ENCODE peak calls at places on chromosomes 7 and 10, in eight cellular contexts. G, C, M, P, O, Y, B and I are unnamed samples. For H3K4me1, the result is how much of the 10 kb centered on the place peaks cover.

GRCh38 chr7:32892521-32893224 is 1.1 kb upstream of the KBTBD2 start:
- DNase-seq in G (peak), C (peak), M (peak), P (peak), O (peak), Y (peak), B (peak), I (peak)

GRCh38 chr7:33645096-33645495 is 260.2 kb upstream of the BMPER start:
- DNase-seq in G (no peak), C (no peak), M (no peak), P (no peak), O (no peak), Y (no peak), B (no peak), I (no peak)

GRCh38 chr7:37916017-37916672 is 472 bp downstream of the SFRP4 start:
- DNase-seq in G (no peak), C (no peak), M (no peak), P (no peak), O (peak), Y (peak), B (peak), I (no peak)

GRCh38 chr7:2288503-2288902 is 25.7 kb downstream of the SNX8 start:
- DNase-seq in G (no peak), C (no peak), M (no peak), P (no peak), O (no peak), Y (no peak), B (no peak), I (no peak)

GRCh38 chr7:100957832-100958421 is 8.6 kb downstream of the MUC3A start:
- DNase-seq in G (no peak), C (no peak), M (peak), P (no peak), O (no peak), Y (no peak), B (no peak), I (no peak)

GRCh38 chr10:99297033-99297432 is 32.1 kb upstream of the CNNM1 start:
- DNase-seq in G (no peak), C (no peak), M (no peak), P (no peak), O (no peak), Y (no peak), B (no peak), I (no peak)

GRCh38 chr10:46232084-46232483 is 54.7 kb upstream of the ANTXRL start:
- DNase-seq in G (peak), C (no peak), M (no peak), P (no peak), O (no peak), Y (peak), B (no peak), I (no peak)

GRCh38 chr7:131072505-131073091 is 255.1 kb upstream of the MKLN1 start:
- DNase-seq in G (no peak), C (no peak), M (peak), P (no peak), O (no peak), Y (no peak), B (no peak), I (no peak)

GRCh38 chr10:126350216-126350992 is 37.9 kb downstream of the ADAM12 start:
- DNase-seq in G (no peak), C (no peak), M (peak), P (no peak), O (no peak), Y (no peak), B (no peak), I (no peak)

GRCh38 chr7:141497391-141497790 is 53.8 kb upstream of the AGK start:
- DNase-seq in G (no peak), C (no peak), M (no peak), P (no peak), O (no peak), Y (no peak), B (no peak), I (no peak)

GRCh38 chr10:43204394-43204942 is 62.4 kb downstream of the RASGEF1A start:
- DNase-seq in G (peak), C (no peak), M (no peak), P (no peak), O (peak), Y (peak), B (no peak), I (no peak)

GRCh38 chr10:78424721-78425120 is 391.1 kb downstream of the RPS24 start:
- DNase-seq in G (peak), C (no peak), M (no peak), P (no peak), O (no peak), Y (peak), B (no peak), I (no peak)

GRCh38 chr10:87752571-87752970 is 65.5 kb downstream of the ATAD1 start:
- DNase-seq in G (no peak), C (no peak), M (peak), P (no peak), O (no peak), Y (no peak), B (no peak), I (no peak)

GRCh38 chr7:108222236-108222892 is 92.2 kb upstream of the LAMB4 start:
- DNase-seq in G (no peak), C (no peak), M (peak), P (no peak), O (no peak), Y (no peak), B (no peak), I (no peak)

GRCh38 chr7:139046143-139046542 is 10.3 kb upstream of the ZC3HAV1L start:
- DNase-seq in G (no peak), C (no peak), M (no peak), P (no peak), O (no peak), Y (no peak), B (no peak), I (no peak)

GRCh38 chr10:124827474-124827873 is 25.9 kb downstream of the ABRAXAS2 start:
- DNase-seq in G (no peak), C (no peak), M (peak), P (no peak), O (no peak), Y (no peak), B (no peak), I (no peak)

GRCh38 chr7:50477640-50478039 is 27.5 kb upstream of the FIGNL1 start:
- DNase-seq in G (no peak), C (no peak), M (no peak), P (no peak), O (no peak), Y (no peak), B (no peak), I (no peak)

GRCh38 chr10:52609601-52610240 is 162.9 kb downstream of the MBL2 start:
- DNase-seq in G (no peak), C (no peak), M (no peak), P (no peak), O (no peak), Y (no peak), B (no peak), I (no peak)

GRCh38 chr10:96646774-96647173 is 60.0 kb upstream of the TM9SF3 start:
- DNase-seq in G (no peak), C (no peak), M (no peak), P (no peak), O (no peak), Y (no peak), B (no peak), I (no peak)

GRCh38 chr7:1919539-1920265 is 249.6 kb downstream of the ELFN1 start:
- DNase-seq in G (peak), C (no peak), M (peak), P (no peak), O (peak), Y (no peak), B (peak), I (peak)

GRCh38 chr7:14377646-14378266 is 388.3 kb upstream of the ETV1 start:
- DNase-seq in G (no peak), C (no peak), M (peak), P (no peak), O (no peak), Y (no peak), B (no peak), I (no peak)

GRCh38 chr10:133275683-133276092 is 980 bp downstream of the ADAM8 start:
- DNase-seq in G (no peak), C (no peak), M (no peak), P (no peak), O (no peak), Y (no peak), B (no peak), I (peak)

GRCh38 chr7:140674899-140675701 is 2.4 kb downstream of the ADCK2 start:
- DNase-seq in G (peak), C (peak), M (peak), P (no peak), O (no peak), Y (peak), B (peak), I (no peak)

GRCh38 chr10:121337356-121337936 is 260.8 kb downstream of the FGFR2 start:
- DNase-seq in G (no peak), C (no peak), M (no peak), P (no peak), O (no peak), Y (no peak), B (no peak), I (no peak)

GRCh38 chr10:62614389-62615157 is 189.9 kb upstream of the ADO start:
- DNase-seq in G (no peak), C (no peak), M (peak), P (no peak), O (no peak), Y (no peak), B (no peak), I (no peak)

GRCh38 chr10:24467605-24468004 is 256.1 kb downstream of the ARHGAP21 start:
- DNase-seq in G (no peak), C (no peak), M (no peak), P (no peak), O (no peak), Y (no peak), B (no peak), I (no peak)

GRCh38 chr10:89348458-89348857 is 20.7 kb downstream of the IFIT3 start:
- DNase-seq in G (no peak), C (no peak), M (no peak), P (no peak), O (no peak), Y (no peak), B (no peak), I (no peak)

GRCh38 chr7:150959739-150960734 is 18.1 kb downstream of the KCNH2 start:
- DNase-seq in G (no peak), C (no peak), M (no peak), P (no peak), O (no peak), Y (no peak), B (no peak), I (peak)

GRCh38 chr10:78426181-78426580 is 392.5 kb downstream of the RPS24 start:
- DNase-seq in G (no peak), C (no peak), M (no peak), P (no peak), O (no peak), Y (no peak), B (no peak), I (no peak)

GRCh38 chr7:107318523-107319160 is 149.8 kb downstream of the HBP1 start:
- DNase-seq in G (no peak), C (no peak), M (peak), P (no peak), O (no peak), Y (no peak), B (no peak), I (no peak)

DNA sequence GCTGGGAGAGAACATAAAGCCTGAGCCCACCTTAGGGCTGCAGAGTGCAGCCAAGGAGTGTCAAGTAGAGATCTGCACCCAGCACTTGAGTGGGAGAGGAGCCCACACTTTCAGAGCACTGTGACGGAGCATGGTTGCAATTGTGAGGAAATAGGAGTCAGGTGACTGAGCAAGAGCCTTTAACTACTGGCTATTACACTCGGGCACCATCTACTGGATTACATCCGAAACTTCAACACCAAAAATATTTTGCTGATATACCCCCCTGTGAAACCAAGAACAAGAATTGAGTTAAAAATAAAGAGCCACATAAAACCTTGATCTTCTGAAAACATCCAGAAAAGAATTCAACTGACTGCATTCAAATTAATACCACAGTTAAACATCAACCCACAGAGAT is 657.9 kb downstream of the NXPH1 start:
- DNase-seq in G (no peak), C (no peak), M (no peak), P (no peak), O (no peak), Y (no peak), B (no peak), I (no peak)
- TF ChIP-seq CTCF in G (no peak), C (no peak), M (no peak), P (no peak), O (no peak), Y (no peak), B (no peak), I (no peak)

GRCh38 chr10:25738776-25739175 is 195.3 kb upstream of the MYO3A start:
- DNase-seq in G (no peak), C (no peak), M (no peak), P (no peak), O (no peak), Y (no peak), B (no peak), I (no peak)
- H3K4me1 ChIP-seq in G (under half), C (under half), M (under half), P (under half), O (under half), Y (under half), B (under half), I (under half)

DNA sequence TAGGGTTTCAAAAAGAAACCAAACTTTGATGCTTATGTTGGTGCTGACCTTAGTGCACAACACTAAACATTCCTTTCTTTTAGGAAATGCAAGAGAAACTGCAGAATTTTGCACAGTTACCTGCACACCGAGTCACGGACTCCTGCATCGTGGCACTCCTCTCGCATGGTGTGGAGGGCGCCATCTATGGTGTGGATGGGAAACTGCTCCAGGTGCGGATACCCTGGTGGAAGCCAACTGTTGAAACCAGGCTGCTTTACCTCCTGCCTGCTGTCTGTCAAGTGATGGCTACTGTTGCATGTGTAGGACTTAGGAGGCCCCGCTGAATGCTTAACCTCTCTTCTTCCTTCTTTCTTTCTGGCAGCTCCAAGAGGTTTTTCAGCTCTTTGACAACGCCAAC is 11.7 kb downstream of the CASP2 start:
- DNase-seq in G (peak), C (no peak), M (no peak), P (no peak), O (peak), Y (no peak), B (peak), I (peak)
- TF ChIP-seq POLR2A in G (no peak), C (no peak), M (no peak), P (no peak), O (no peak), Y (no peak), B (no peak), I (no peak)

GRCh38 chr7:4998830-4999768 is 40.1 kb upstream of the MMD2 start:
- DNase-seq in G (no peak), C (no peak), M (no peak), P (no peak), O (no peak), Y (no peak), B (no peak), I (no peak)
- TF ChIP-seq CTCF in G (no peak), C (no peak), M (no peak), P (no peak), O (no peak), Y (no peak), B (no peak), I (no peak)

GRCh38 chr7:128217030-128217805 is 23.9 kb upstream of the LEP start:
- DNase-seq in G (no peak), C (no peak), M (peak), P (no peak), O (no peak), Y (peak), B (no peak), I (no peak)

GRCh38 chr7:128217972-128218652 is 23.0 kb upstream of the LEP start:
- DNase-seq in G (no peak), C (no peak), M (no peak), P (no peak), O (no peak), Y (peak), B (no peak), I (no peak)

GRCh38 chr7:128215739-128216138 is 25.3 kb upstream of the LEP start:
- DNase-seq in G (no peak), C (no peak), M (peak), P (no peak), O (no peak), Y (peak), B (no peak), I (no peak)

GRCh38 chr7:128221929-128222403 is 19.1 kb upstream of the LEP start:
- DNase-seq in G (no peak), C (no peak), M (peak), P (no peak), O (no peak), Y (no peak), B (no peak), I (no peak)

DNA sequence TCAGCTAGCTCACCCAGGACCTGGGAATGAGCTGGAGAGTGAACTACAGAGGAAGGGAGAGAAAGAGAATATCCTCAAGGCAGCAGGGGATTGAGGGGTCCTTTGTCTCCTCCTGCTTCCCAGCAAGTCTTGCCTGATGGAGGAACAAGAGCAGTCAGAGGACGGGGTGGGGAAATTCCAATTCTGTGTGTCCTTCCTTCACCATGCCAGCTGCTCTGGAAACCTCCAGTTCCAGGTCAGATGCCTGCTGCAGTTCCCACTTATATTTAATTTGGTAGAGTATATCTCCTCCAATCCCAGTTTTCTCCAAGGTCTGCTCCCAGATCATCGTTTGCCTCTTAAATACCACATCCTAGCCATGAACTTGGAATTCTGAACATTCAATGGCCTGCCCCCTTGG is 21.4 kb upstream of the LEP start:
- DNase-seq in G (no peak), C (no peak), M (no peak), P (no peak), O (no peak), Y (peak), B (no peak), I (no peak)
- H3K4me1 ChIP-seq in G (under half), C (under half), M (under half), P (under half), O (under half), Y (under half), B (under half), I (under half)

GRCh38 chr7:149624419-149625338 is 127.1 kb upstream of the ZNF746 start:
- DNase-seq in G (peak), C (peak), M (peak), P (peak), O (peak), Y (peak), B (peak), I (peak)
- TF ChIP-seq POLR2A in G (peak), C (peak), M (peak), P (peak), O (peak), Y (peak), B (peak), I (peak)

GRCh38 chr7:55622241-55622835 is 50.0 kb upstream of the VOPP1 start:
- DNase-seq in G (no peak), C (no peak), M (no peak), P (no peak), O (no peak), Y (no peak), B (no peak), I (no peak)
- TF ChIP-seq CTCF in G (no peak), C (no peak), M (no peak), P (no peak), O (no peak), Y (no peak), B (no peak), I (no peak)

GRCh38 chr10:113857210-113857609 is 2.7 kb downstream of the NHLRC2 start:
- DNase-seq in G (no peak), C (no peak), M (no peak), P (no peak), O (no peak), Y (no peak), B (no peak), I (no peak)
- H3K4me1 ChIP-seq in G (half or more), C (under half), M (under half), P (under half), O (under half), Y (under half), B (under half), I (half or more)

GRCh38 chr10:14450041-14450491 is 119.3 kb upstream of the FRMD4A start:
- DNase-seq in G (peak), C (no peak), M (peak), P (no peak), O (peak), Y (no peak), B (no peak), I (no peak)
- TF ChIP-seq POLR2A in G (no peak), C (no peak), M (no peak), P (no peak), O (no peak), Y (no peak), B (no peak), I (no peak)

GRCh38 chr7:47361746-47362215 is 220.1 kb downstream of the TNS3 start:
- DNase-seq in G (no peak), C (no peak), M (peak), P (peak), O (peak), Y (no peak), B (peak), I (no peak)
- TF ChIP-seq CTCF in G (no peak), C (no peak), M (no peak), P (no peak), O (no peak), Y (no peak), B (no peak), I (no peak)